ENCODE peak calls at places on chromosomes 12 and 14, in seven cellular contexts. N is heart right ventricle, U is psoas muscle, S is MM.1S, J is substantia nigra, F is PC-3, B is upper lobe of right lung. K is an unnamed sample.

GRCh38 chr14:76957224-76957881 is 71.2 kb downstream of the IRF2BPL start:
- DNase-seq in U (no peak), N (no peak), F (no peak), S (no peak), B (no peak), J (peak), K (no peak)

GRCh38 chr14:49461529-49462401 is 124.4 kb downstream of the RPS29 start:
- DNase-seq in B (no peak), N (no peak), J (no peak), U (no peak), F (peak), S (peak), K (no peak)

GRCh38 chr12:46556105-46556559 is 183.6 kb upstream of the SLC38A2 start:
- DNase-seq in S (peak), U (no peak), N (no peak), J (no peak), F (peak), B (no peak), K (no peak)

GRCh38 chr12:9692909-9693308 is 23.4 kb downstream of the CLEC2D start:
- DNase-seq in B (no peak), F (no peak), J (no peak), U (no peak), N (no peak), S (no peak), K (no peak)

GRCh38 chr12:124452576-124453391 is 114.6 kb downstream of the NCOR2 start:
- DNase-seq in J (no peak), S (no peak), N (no peak), F (no peak), B (no peak), U (no peak), K (peak)

GRCh38 chr12:60194682-60195081 is 598.9 kb downstream of the SLC16A7 start:
- DNase-seq in F (peak), N (no peak), S (no peak), U (no peak), J (no peak), B (no peak), K (no peak)

GRCh38 chr12:122891661-122892525 is 4.0 kb downstream of the VPS37B start:
- DNase-seq in N (no peak), B (no peak), F (peak), S (peak), J (no peak), U (no peak), K (no peak)

GRCh38 chr12:89238593-89238992 is 113.7 kb downstream of the DUSP6 start:
- DNase-seq in J (no peak), N (peak), S (no peak), B (no peak), F (no peak), U (peak), K (peak)

GRCh38 chr12:113552760-113553159 is 81.1 kb upstream of the LHX5 start:
- DNase-seq in N (no peak), U (no peak), B (no peak), S (no peak), J (no peak), F (no peak), K (no peak)

GRCh38 chr14:98138666-98139065 is 1133.3 kb downstream of the BCL11B start:
- DNase-seq in F (peak), N (no peak), S (peak), B (no peak), J (no peak), U (no peak), K (no peak)

GRCh38 chr12:111394480-111394879 is 11.2 kb upstream of the SH2B3 start:
- DNase-seq in S (no peak), B (no peak), F (no peak), J (no peak), N (no peak), U (no peak), K (no peak)

GRCh38 chr14:78335531-78335930 is 165.4 kb downstream of the NRXN3 start:
- DNase-seq in B (no peak), S (no peak), U (no peak), J (no peak), F (no peak), N (no peak), K (no peak)

GRCh38 chr12:124686885-124687694 is 119.7 kb upstream of the NCOR2 start:
- DNase-seq in J (no peak), U (no peak), S (no peak), N (no peak), F (no peak), B (no peak), K (no peak)

GRCh38 chr12:31846405-31846804 is 112.8 kb upstream of the RESF1 start:
- DNase-seq in B (no peak), F (no peak), S (no peak), J (no peak), N (no peak), U (no peak), K (no peak)

GRCh38 chr12:100632445-100632892 is 59.0 kb downstream of the GAS2L3 start:
- DNase-seq in S (no peak), F (no peak), U (no peak), J (no peak), N (no peak), B (no peak), K (no peak)

GRCh38 chr14:75084513-75084912 is 15.1 kb downstream of the ZC2HC1C start:
- DNase-seq in S (no peak), U (no peak), F (peak), N (no peak), J (no peak), B (no peak), K (no peak)

GRCh38 chr12:52344111-52344510 is 22.9 kb upstream of the KRT83 start:
- DNase-seq in U (no peak), S (no peak), B (no peak), J (no peak), N (no peak), F (no peak), K (no peak)

GRCh38 chr12:13142747-13143146 is 39.3 kb upstream of the GSG1 start:
- DNase-seq in F (no peak), S (no peak), U (no peak), B (no peak), N (no peak), J (no peak), K (no peak)

GRCh38 chr14:34951286-34951685 is 31.5 kb upstream of the SRP54 start:
- DNase-seq in N (no peak), J (no peak), S (no peak), U (no peak), F (no peak), B (no peak), K (no peak)

GRCh38 chr14:76926521-76927251 is 100.5 kb downstream of the LRRC74A start:
- DNase-seq in F (no peak), S (peak), U (peak), J (no peak), N (peak), B (no peak), K (peak)

GRCh38 chr12:4164591-4165558 is 108.7 kb upstream of the CCND2 start:
- DNase-seq in B (peak), N (peak), J (no peak), U (peak), S (no peak), F (no peak), K (peak)

GRCh38 chr12:112971248-112971647 is 7.1 kb upstream of the OAS2 start:
- DNase-seq in F (no peak), S (no peak), J (no peak), N (peak), U (no peak), B (no peak), K (no peak)

GRCh38 chr12:112283541-112283940 is 98.7 kb downstream of the HECTD4 start:
- DNase-seq in J (no peak), N (no peak), B (no peak), U (peak), F (no peak), S (no peak), K (no peak)

GRCh38 chr12:68477256-68477655 is 133.4 kb upstream of the RAP1B start:
- DNase-seq in J (no peak), U (no peak), S (no peak), N (no peak), B (no peak), F (no peak), K (no peak)

GRCh38 chr14:90805662-90806548 is 10.3 kb downstream of the TTC7B start:
- DNase-seq in S (no peak), B (no peak), F (no peak), N (no peak), J (no peak), U (peak), K (no peak)

GRCh38 chr14:104427126-104427851 is 152.3 kb upstream of the C14orf180 start:
- DNase-seq in F (no peak), B (peak), J (no peak), S (no peak), U (no peak), N (no peak), K (no peak)

GRCh38 chr12:124240493-124240892 is 54.4 kb upstream of the RFLNA start:
- DNase-seq in N (no peak), U (no peak), B (peak), F (no peak), J (no peak), S (no peak), K (no peak)

GRCh38 chr12:55842681-55843429 is at the start of gene MMP19:
- DNase-seq in B (no peak), N (no peak), J (no peak), S (no peak), U (no peak), F (peak), K (no peak)
- H3K27ac ChIP-seq in B (peak), N (no peak), J (no peak), S (no peak), U (no peak), F (no peak), K (peak)

DNA sequence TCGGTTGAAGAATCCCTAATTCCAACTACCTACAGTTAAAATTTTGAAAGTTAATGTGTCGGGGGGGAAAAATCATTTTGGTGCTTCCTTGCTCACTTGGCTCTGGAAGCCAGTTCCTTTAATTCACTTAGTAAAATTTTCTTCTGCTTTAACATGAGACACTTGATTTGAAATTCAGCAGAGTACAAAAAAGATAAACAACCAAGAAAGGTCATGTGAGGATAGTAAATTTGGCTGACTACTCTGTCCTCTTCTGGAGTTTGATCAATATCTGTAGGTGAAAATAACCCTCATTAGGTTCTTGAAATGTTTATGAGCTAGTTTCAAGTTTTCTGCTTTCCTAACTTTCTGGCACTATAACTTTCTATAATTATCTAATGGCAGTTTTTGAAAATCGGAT is 43.4 kb downstream of the KCNJ8 start:
- DNase-seq in J (no peak), N (no peak), U (no peak), F (no peak), S (no peak), B (no peak), K (no peak)
- H3K27ac ChIP-seq in J (no peak), N (no peak), U (no peak), F (no peak), S (no peak), B (no peak), K (no peak)

GRCh38 chr12:92389466-92389865 is 243.8 kb upstream of the BTG1 start:
- DNase-seq in N (no peak), U (no peak), B (no peak), J (no peak), S (no peak), F (no peak), K (no peak)

GRCh38 chr12:92396647-92397258 is 251.1 kb upstream of the BTG1 start:
- DNase-seq in J (no peak), B (no peak), S (no peak), F (peak), U (no peak), N (no peak), K (no peak)

GRCh38 chr12:92395322-92395721 is 249.7 kb upstream of the BTG1 start:
- DNase-seq in B (no peak), F (no peak), J (no peak), U (no peak), N (no peak), S (no peak), K (no peak)

GRCh38 chr12:92394895-92395294 is 249.2 kb upstream of the BTG1 start:
- DNase-seq in N (no peak), B (no peak), F (no peak), J (no peak), S (no peak), U (no peak), K (no peak)

DNA sequence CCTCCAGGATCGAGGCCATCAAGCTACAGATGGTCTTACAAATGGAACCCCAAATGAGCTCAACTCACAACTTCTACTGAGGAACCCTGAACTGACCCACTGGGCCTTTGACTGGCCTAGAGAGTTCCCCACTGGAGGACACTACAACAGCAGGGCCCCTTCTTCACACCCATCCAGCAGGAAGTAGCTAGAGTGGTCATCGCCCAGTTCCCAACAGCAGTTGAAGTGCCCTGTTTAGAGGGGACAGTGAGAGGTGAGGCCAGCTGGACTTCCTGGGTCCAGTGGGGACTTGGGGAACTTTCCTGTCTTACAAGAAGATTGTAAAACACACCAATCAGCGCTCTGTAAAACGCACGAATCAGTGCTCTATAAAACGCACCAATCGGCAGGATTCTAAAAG is 247.9 kb upstream of the BTG1 start:
- DNase-seq in N (no peak), U (no peak), F (no peak), B (no peak), S (no peak), J (no peak), K (no peak)
- H3K27ac ChIP-seq in N (no peak), U (no peak), F (no peak), B (no peak), S (no peak), J (no peak), K (no peak)

GRCh38 chr12:121038861-121039654 is at the start of gene OASL:
- DNase-seq in U (no peak), J (peak), B (peak), N (no peak), S (peak), F (peak), K (no peak)
- H3K27ac ChIP-seq in U (no peak), J (peak), B (peak), N (no peak), S (peak), F (peak), K (no peak)

DNA sequence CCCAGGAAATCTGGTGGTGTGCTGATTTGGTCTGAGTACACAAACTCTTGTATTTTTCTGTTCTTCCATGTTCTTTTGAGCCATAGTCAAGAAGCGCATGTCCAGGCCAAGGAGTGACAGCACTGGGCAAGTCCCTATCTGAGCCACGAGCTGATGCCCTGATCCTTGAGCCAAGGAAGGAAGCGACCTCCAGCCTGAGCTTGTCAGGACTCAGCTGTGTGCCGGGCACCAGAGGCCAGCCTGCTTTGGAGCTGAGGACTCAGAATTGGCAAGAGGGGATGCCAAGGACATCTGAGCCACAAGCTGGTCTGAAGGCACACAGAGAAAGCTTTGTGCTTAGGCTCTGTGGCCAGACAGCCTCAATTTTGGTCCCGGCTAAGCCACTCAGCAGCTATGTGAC is 52.6 kb downstream of the GALNT16 start:
- DNase-seq in B (peak), F (no peak), N (no peak), J (peak), U (no peak), S (no peak), K (no peak)
- H3K27ac ChIP-seq in B (no peak), F (no peak), N (peak), J (no peak), U (no peak), S (no peak), K (no peak)

GRCh38 chr12:15787801-15788200 is 1.4 kb downstream of the EPS8 start:
- DNase-seq in S (no peak), J (no peak), B (no peak), F (no peak), N (no peak), U (no peak), K (no peak)
- H3K27ac ChIP-seq in S (no peak), J (peak), B (peak), F (peak), N (peak), U (peak), K (peak)

GRCh38 chr12:53727310-53728041 is at the start of gene CALCOCO1:
- DNase-seq in J (peak), B (peak), F (peak), U (peak), S (peak), N (peak), K (peak)

GRCh38 chr12:53728206-53728605 is 954 bp upstream of the CALCOCO1 start:
- DNase-seq in S (no peak), J (no peak), B (no peak), U (no peak), N (no peak), F (no peak), K (no peak)

GRCh38 chr12:53726342-53726741 is 910 bp downstream of the CALCOCO1 start:
- DNase-seq in S (peak), B (no peak), N (no peak), U (no peak), F (peak), J (no peak), K (no peak)

GRCh38 chr12:53725824-53726223 is 1.4 kb downstream of the CALCOCO1 start:
- DNase-seq in F (peak), U (no peak), J (no peak), S (no peak), N (no peak), B (peak), K (peak)

DNA sequence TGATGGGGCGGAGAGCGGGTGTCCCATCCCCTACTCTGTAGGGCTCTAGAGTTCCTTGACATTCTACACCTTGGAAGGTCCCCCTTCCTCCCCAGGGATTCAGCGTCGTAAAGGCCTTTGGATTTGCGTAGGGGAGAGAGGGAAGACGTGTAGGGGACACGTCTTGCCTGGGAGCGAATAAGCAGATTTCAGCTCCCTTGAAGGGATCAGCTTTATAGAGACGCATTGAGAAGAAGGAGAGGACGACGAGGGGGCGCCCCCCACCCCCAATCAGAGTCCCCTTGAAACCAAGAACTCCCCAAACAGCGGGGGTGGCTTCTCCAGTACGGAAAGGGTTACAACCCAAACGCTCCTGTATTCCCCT is 324 bp downstream of the CALCOCO1 start:
- DNase-seq in F (peak), S (no peak), U (no peak), J (no peak), N (no peak), B (no peak), K (no peak)
- H3K27ac ChIP-seq in F (no peak), S (no peak), U (peak), J (peak), N (peak), B (peak), K (peak)

DNA sequence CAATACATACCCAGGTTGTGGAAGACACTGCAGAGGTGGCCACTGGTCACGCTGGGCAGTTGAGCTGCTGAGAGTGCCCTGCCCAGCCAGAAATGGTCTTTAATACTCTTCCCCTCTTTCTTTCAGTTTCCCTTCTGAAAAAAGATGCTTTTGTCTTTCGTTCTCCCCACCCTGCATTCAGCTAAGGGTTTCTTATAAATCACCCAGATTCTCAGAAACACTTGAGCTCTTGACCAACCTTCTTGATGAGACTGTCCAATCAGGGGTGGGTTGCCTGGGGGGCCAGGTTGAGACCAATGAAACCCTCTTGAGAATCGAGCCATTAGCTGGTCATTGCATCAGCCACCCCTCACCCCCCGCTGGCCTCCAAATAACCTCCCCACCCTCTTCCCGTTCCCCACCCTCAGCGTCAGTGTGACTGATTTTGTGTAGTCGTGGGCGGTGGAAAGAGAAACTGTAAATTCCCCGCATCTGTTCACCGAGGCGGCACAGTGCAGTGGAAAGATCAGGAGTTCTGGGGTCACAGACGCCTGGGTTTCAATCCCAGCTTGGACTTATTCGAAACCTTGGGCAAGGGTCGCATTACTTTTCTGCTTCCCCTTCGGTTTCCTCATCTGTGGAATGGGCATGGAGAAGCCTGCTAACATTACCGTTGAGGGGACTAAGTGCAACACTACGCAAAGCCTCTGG is 52.3 kb downstream of the SLC25A47 start:
- DNase-seq in S (no peak), N (peak), U (peak), F (peak), J (no peak), B (peak), K (peak)
- H3K27ac ChIP-seq in S (peak), N (peak), U (peak), F (peak), J (peak), B (peak), K (peak)

DNA sequence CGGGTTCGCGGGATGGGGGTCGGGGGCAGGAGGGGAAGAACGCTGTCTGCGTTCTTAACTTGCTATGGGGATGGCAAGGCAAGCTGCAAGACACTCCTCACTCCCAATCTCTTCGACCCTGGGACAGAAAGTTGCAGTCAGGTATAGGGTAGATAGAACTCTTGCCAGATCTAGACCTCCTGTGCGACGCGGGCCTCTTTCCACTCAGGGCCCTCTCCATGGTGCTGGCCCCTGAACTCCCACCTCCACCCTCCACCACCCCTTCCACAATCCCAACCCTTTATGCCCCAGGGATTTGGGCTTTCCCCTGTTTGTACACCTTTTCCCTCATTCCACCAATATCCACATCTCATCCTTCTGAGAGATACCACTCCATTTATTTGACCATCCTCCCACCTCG is 812 bp downstream of the NABP2 start:
- DNase-seq in B (no peak), N (no peak), U (no peak), J (no peak), S (no peak), F (no peak), K (no peak)
- H3K27ac ChIP-seq in B (peak), N (peak), U (peak), J (peak), S (no peak), F (no peak), K (peak)

GRCh38 chr14:100263141-100263540 is 24.2 kb downstream of the YY1 start:
- DNase-seq in S (no peak), B (no peak), U (no peak), N (no peak), J (no peak), F (no peak), K (no peak)

GRCh38 chr14:100267990-100268389 is 29.0 kb downstream of the YY1 start:
- DNase-seq in N (no peak), J (no peak), B (no peak), U (no peak), S (no peak), F (no peak), K (no peak)

GRCh38 chr14:100261621-100262020 is 22.7 kb downstream of the YY1 start:
- DNase-seq in J (no peak), U (no peak), N (no peak), F (no peak), B (no peak), S (no peak), K (no peak)

GRCh38 chr14:100262545-100262944 is 23.6 kb downstream of the YY1 start:
- DNase-seq in J (no peak), N (no peak), F (no peak), U (no peak), S (no peak), B (no peak), K (no peak)
- H3K27ac ChIP-seq in J (no peak), N (peak), F (no peak), U (peak), S (no peak), B (no peak), K (no peak)

K was measured in tibial artery.